ENCODE peak calls at places on chromosomes 2 and 18, in ten cellular contexts. N is suprapubic skin, F is NCI-H774, G is HS-5, U is WTC11, Z is fibroblast of lung, V is GM04503, T is adrenal gland, C is T-helper 22 cell, O is NCI-H1105. R is an unnamed sample.

GRCh38 chr2:45469314-45470099 is 141.6 kb downstream of the SRBD1 start:
- DNase-seq in N (no peak), F (peak), G (no peak), U (no peak), Z (no peak), V (no peak), T (no peak), C (no peak), O (no peak), R (no peak)

GRCh38 chr2:46943881-46944798 is 28.5 kb upstream of the MCFD2 start:
- DNase-seq in N (peak), F (no peak), G (no peak), U (no peak), Z (no peak), V (no peak), T (no peak), C (peak), O (no peak), R (peak)

GRCh38 chr2:240702640-240703011 is 11.0 kb downstream of the AQP12A start:
- DNase-seq in N (no peak), F (no peak), G (no peak), U (no peak), Z (no peak), V (no peak), T (no peak), C (no peak), O (no peak), R (no peak)

GRCh38 chr2:226411727-226412360 is 387.8 kb downstream of the IRS1 start:
- DNase-seq in N (no peak), F (no peak), G (peak), U (no peak), Z (peak), V (no peak), T (no peak), C (no peak), O (no peak), R (no peak)

GRCh38 chr2:64770781-64771334 is 117.1 kb upstream of the SERTAD2 start:
- DNase-seq in N (no peak), F (no peak), G (peak), U (no peak), Z (peak), V (peak), T (peak), C (no peak), O (no peak), R (no peak)

GRCh38 chr2:102253753-102254150 is 57.6 kb upstream of the IL1RL1 start:
- DNase-seq in N (no peak), F (no peak), G (no peak), U (no peak), Z (no peak), V (no peak), T (no peak), C (no peak), O (no peak), R (no peak)

GRCh38 chr2:84297155-84297554 is 161.9 kb downstream of the SUCLG1 start:
- DNase-seq in N (no peak), F (no peak), G (peak), U (peak), Z (no peak), V (no peak), T (peak), C (no peak), O (no peak), R (no peak)

GRCh38 chr18:47826157-47827074 is 104.0 kb downstream of the SMAD2 start:
- DNase-seq in N (no peak), F (no peak), G (no peak), U (no peak), Z (no peak), V (no peak), T (no peak), C (no peak), O (no peak), R (no peak)

GRCh38 chr2:140696449-140696848 is 1434.4 kb downstream of the LRP1B start:
- DNase-seq in N (no peak), F (no peak), G (no peak), U (peak), Z (no peak), V (no peak), T (no peak), C (no peak), O (no peak), R (no peak)

GRCh38 chr2:128273469-128274081 is 45.1 kb downstream of the HS6ST1 start:
- DNase-seq in N (peak), F (no peak), G (no peak), U (no peak), Z (no peak), V (no peak), T (no peak), C (no peak), O (no peak), R (no peak)

GRCh38 chr18:52826994-52827393 is 487.0 kb downstream of the DCC start:
- DNase-seq in N (no peak), F (no peak), G (no peak), U (peak), Z (no peak), V (no peak), T (no peak), C (no peak), O (no peak), R (no peak)

GRCh38 chr2:222290691-222291484 is 7.9 kb downstream of the PAX3 start:
- DNase-seq in N (no peak), F (no peak), G (no peak), U (peak), Z (peak), V (peak), T (no peak), C (no peak), O (no peak), R (no peak)

GRCh38 chr18:78128004-78128403 is 851.6 kb upstream of the SALL3 start:
- DNase-seq in N (no peak), F (no peak), G (no peak), U (no peak), Z (no peak), V (no peak), T (no peak), C (no peak), O (no peak), R (no peak)

GRCh38 chr2:138632066-138632465 is 130.5 kb downstream of the SPOPL start:
- DNase-seq in N (no peak), F (no peak), G (no peak), U (no peak), Z (peak), V (peak), T (no peak), C (no peak), O (no peak), R (no peak)

GRCh38 chr2:55168221-55169154 is 63.6 kb downstream of the CLHC1 start:
- DNase-seq in N (no peak), F (peak), G (peak), U (no peak), Z (peak), V (peak), T (peak), C (no peak), O (peak), R (peak)

GRCh38 chr2:66577331-66578041 is 142.6 kb downstream of the MEIS1 start:
- DNase-seq in N (no peak), F (no peak), G (no peak), U (peak), Z (no peak), V (no peak), T (peak), C (no peak), O (no peak), R (no peak)

GRCh38 chr2:26618611-26619010 is 22.6 kb downstream of the CIB4 start:
- DNase-seq in N (peak), F (no peak), G (no peak), U (no peak), Z (no peak), V (no peak), T (no peak), C (no peak), O (no peak), R (no peak)

GRCh38 chr2:145751634-145752033 is 1231.7 kb upstream of the ZEB2 start:
- DNase-seq in N (no peak), F (no peak), G (no peak), U (no peak), Z (peak), V (no peak), T (peak), C (no peak), O (no peak), R (no peak)

GRCh38 chr2:27714053-27714452 is 50.4 kb downstream of the SLC4A1AP start:
- DNase-seq in N (no peak), F (no peak), G (no peak), U (no peak), Z (no peak), V (no peak), T (no peak), C (no peak), O (no peak), R (no peak)

GRCh38 chr2:70548233-70548632 is 5.4 kb downstream of the TGFA start:
- DNase-seq in N (no peak), F (no peak), G (no peak), U (no peak), Z (no peak), V (no peak), T (no peak), C (no peak), O (no peak), R (no peak)

GRCh38 chr2:179543361-179543901 is 278.8 kb upstream of the SESTD1 start:
- DNase-seq in N (no peak), F (peak), G (peak), U (no peak), Z (peak), V (peak), T (no peak), C (no peak), O (peak), R (no peak)